ENCODE peak calls at places on chromosomes 3 and 15, in six cellular contexts. One of them, this sample, is unnamed.

GRCh38 chr3:47890037-47890831 is 87.3 kb downstream of the DHX30 start:
- DNase-seq in sigmoid colon: no peak
- DNase-seq in activated CD4-positive, alpha-beta T cell treated with anti-CD3 and anti-CD28 coated beads, Interleukin-2, amount 50 U/mL, for 1 hour: no peak
- DNase-seq in hypothalamus: no peak
- DNase-seq in smooth muscle cell of the brain vasculature: no peak
- DNase-seq in AG10803: no peak
- DNase-seq in this sample: peak

GRCh38 chr3:123163146-123163545 is 38.6 kb upstream of the SEC22A start:
- DNase-seq in sigmoid colon: no peak
- DNase-seq in activated CD4-positive, alpha-beta T cell treated with anti-CD3 and anti-CD28 coated beads, Interleukin-2, amount 50 U/mL, for 1 hour: no peak
- DNase-seq in hypothalamus: no peak
- DNase-seq in smooth muscle cell of the brain vasculature: no peak
- DNase-seq in AG10803: no peak
- DNase-seq in this sample: no peak

GRCh38 chr3:159458010-159458409 is 530.6 kb upstream of the IL12A start:
- DNase-seq in sigmoid colon: no peak
- DNase-seq in activated CD4-positive, alpha-beta T cell treated with anti-CD3 and anti-CD28 coated beads, Interleukin-2, amount 50 U/mL, for 1 hour: no peak
- DNase-seq in hypothalamus: no peak
- DNase-seq in smooth muscle cell of the brain vasculature: peak
- DNase-seq in AG10803: peak
- DNase-seq in this sample: no peak

GRCh38 chr3:159169828-159170227 is 368.0 kb downstream of the MFSD1 start:
- DNase-seq in sigmoid colon: no peak
- DNase-seq in activated CD4-positive, alpha-beta T cell treated with anti-CD3 and anti-CD28 coated beads, Interleukin-2, amount 50 U/mL, for 1 hour: no peak
- DNase-seq in hypothalamus: no peak
- DNase-seq in smooth muscle cell of the brain vasculature: peak
- DNase-seq in AG10803: peak
- DNase-seq in this sample: no peak

GRCh38 chr3:184387174-184387714 is 7.4 kb downstream of the CHRD start:
- DNase-seq in sigmoid colon: no peak
- DNase-seq in activated CD4-positive, alpha-beta T cell treated with anti-CD3 and anti-CD28 coated beads, Interleukin-2, amount 50 U/mL, for 1 hour: no peak
- DNase-seq in hypothalamus: no peak
- DNase-seq in smooth muscle cell of the brain vasculature: no peak
- DNase-seq in AG10803: no peak
- DNase-seq in this sample: no peak

GRCh38 chr3:30368978-30369377 is 237.4 kb upstream of the TGFBR2 start:
- DNase-seq in sigmoid colon: no peak
- DNase-seq in activated CD4-positive, alpha-beta T cell treated with anti-CD3 and anti-CD28 coated beads, Interleukin-2, amount 50 U/mL, for 1 hour: no peak
- DNase-seq in hypothalamus: no peak
- DNase-seq in smooth muscle cell of the brain vasculature: no peak
- DNase-seq in AG10803: peak
- DNase-seq in this sample: no peak

GRCh38 chr15:58690703-58691102 is 58.8 kb downstream of the ADAM10 start:
- DNase-seq in sigmoid colon: no peak
- DNase-seq in activated CD4-positive, alpha-beta T cell treated with anti-CD3 and anti-CD28 coated beads, Interleukin-2, amount 50 U/mL, for 1 hour: no peak
- DNase-seq in hypothalamus: no peak
- DNase-seq in smooth muscle cell of the brain vasculature: no peak
- DNase-seq in AG10803: no peak
- DNase-seq in this sample: no peak

GRCh38 chr3:71407833-71408232 is 175.7 kb downstream of the FOXP1 start:
- DNase-seq in sigmoid colon: no peak
- DNase-seq in activated CD4-positive, alpha-beta T cell treated with anti-CD3 and anti-CD28 coated beads, Interleukin-2, amount 50 U/mL, for 1 hour: no peak
- DNase-seq in hypothalamus: no peak
- DNase-seq in smooth muscle cell of the brain vasculature: no peak
- DNase-seq in AG10803: no peak
- DNase-seq in this sample: no peak

GRCh38 chr3:38227989-38228388 is 37.6 kb upstream of the SLC22A13 start:
- DNase-seq in sigmoid colon: no peak
- DNase-seq in activated CD4-positive, alpha-beta T cell treated with anti-CD3 and anti-CD28 coated beads, Interleukin-2, amount 50 U/mL, for 1 hour: no peak
- DNase-seq in hypothalamus: no peak
- DNase-seq in smooth muscle cell of the brain vasculature: no peak
- DNase-seq in AG10803: peak
- DNase-seq in this sample: no peak

GRCh38 chr15:45715528-45715927 is 80.7 kb downstream of the SQOR start:
- DNase-seq in sigmoid colon: no peak
- DNase-seq in activated CD4-positive, alpha-beta T cell treated with anti-CD3 and anti-CD28 coated beads, Interleukin-2, amount 50 U/mL, for 1 hour: no peak
- DNase-seq in hypothalamus: no peak
- DNase-seq in smooth muscle cell of the brain vasculature: no peak
- DNase-seq in AG10803: no peak
- DNase-seq in this sample: no peak

GRCh38 chr3:178966299-178967183 is 105.1 kb downstream of the ZMAT3 start:
- DNase-seq in sigmoid colon: no peak
- DNase-seq in activated CD4-positive, alpha-beta T cell treated with anti-CD3 and anti-CD28 coated beads, Interleukin-2, amount 50 U/mL, for 1 hour: no peak
- DNase-seq in hypothalamus: peak
- DNase-seq in smooth muscle cell of the brain vasculature: no peak
- DNase-seq in AG10803: peak
- DNase-seq in this sample: peak

GRCh38 chr15:67840747-67841634 is 1.1 kb upstream of the RNU6-1 start:
- DNase-seq in sigmoid colon: peak
- DNase-seq in activated CD4-positive, alpha-beta T cell treated with anti-CD3 and anti-CD28 coated beads, Interleukin-2, amount 50 U/mL, for 1 hour: no peak
- DNase-seq in hypothalamus: peak
- DNase-seq in smooth muscle cell of the brain vasculature: no peak
- DNase-seq in AG10803: peak
- DNase-seq in this sample: no peak

GRCh38 chr15:55789066-55789660 is 46.2 kb upstream of the PRTG start:
- DNase-seq in sigmoid colon: no peak
- DNase-seq in activated CD4-positive, alpha-beta T cell treated with anti-CD3 and anti-CD28 coated beads, Interleukin-2, amount 50 U/mL, for 1 hour: peak
- DNase-seq in hypothalamus: no peak
- DNase-seq in smooth muscle cell of the brain vasculature: no peak
- DNase-seq in AG10803: no peak
- DNase-seq in this sample: no peak

GRCh38 chr3:177483182-177483967 is 286.1 kb upstream of the TBL1XR1 start:
- DNase-seq in sigmoid colon: no peak
- DNase-seq in activated CD4-positive, alpha-beta T cell treated with anti-CD3 and anti-CD28 coated beads, Interleukin-2, amount 50 U/mL, for 1 hour: no peak
- DNase-seq in hypothalamus: no peak
- DNase-seq in smooth muscle cell of the brain vasculature: no peak
- DNase-seq in AG10803: no peak
- DNase-seq in this sample: no peak

GRCh38 chr15:83955806-83956265 is 279.7 kb upstream of the GOLGA6L4 start:
- DNase-seq in sigmoid colon: no peak
- DNase-seq in activated CD4-positive, alpha-beta T cell treated with anti-CD3 and anti-CD28 coated beads, Interleukin-2, amount 50 U/mL, for 1 hour: no peak
- DNase-seq in hypothalamus: no peak
- DNase-seq in smooth muscle cell of the brain vasculature: no peak
- DNase-seq in AG10803: no peak
- DNase-seq in this sample: no peak

GRCh38 chr3:37856381-37856780 is 5.3 kb upstream of the CTDSPL start:
- DNase-seq in sigmoid colon: no peak
- DNase-seq in activated CD4-positive, alpha-beta T cell treated with anti-CD3 and anti-CD28 coated beads, Interleukin-2, amount 50 U/mL, for 1 hour: no peak
- DNase-seq in hypothalamus: no peak
- DNase-seq in smooth muscle cell of the brain vasculature: no peak
- DNase-seq in AG10803: no peak
- DNase-seq in this sample: no peak

GRCh38 chr3:148582126-148582525 is 115.6 kb upstream of the AGTR1 start:
- DNase-seq in sigmoid colon: no peak
- DNase-seq in activated CD4-positive, alpha-beta T cell treated with anti-CD3 and anti-CD28 coated beads, Interleukin-2, amount 50 U/mL, for 1 hour: no peak
- DNase-seq in hypothalamus: no peak
- DNase-seq in smooth muscle cell of the brain vasculature: no peak
- DNase-seq in AG10803: no peak
- DNase-seq in this sample: no peak

GRCh38 chr15:62453979-62454378 is 288.9 kb upstream of the C2CD4B start:
- DNase-seq in sigmoid colon: peak
- DNase-seq in activated CD4-positive, alpha-beta T cell treated with anti-CD3 and anti-CD28 coated beads, Interleukin-2, amount 50 U/mL, for 1 hour: no peak
- DNase-seq in hypothalamus: no peak
- DNase-seq in smooth muscle cell of the brain vasculature: no peak
- DNase-seq in AG10803: peak
- DNase-seq in this sample: no peak

GRCh38 chr3:171086914-171087313 is 60.4 kb upstream of the SLC2A2 start:
- DNase-seq in sigmoid colon: no peak
- DNase-seq in activated CD4-positive, alpha-beta T cell treated with anti-CD3 and anti-CD28 coated beads, Interleukin-2, amount 50 U/mL, for 1 hour: no peak
- DNase-seq in hypothalamus: no peak
- DNase-seq in smooth muscle cell of the brain vasculature: no peak
- DNase-seq in AG10803: no peak
- DNase-seq in this sample: no peak

GRCh38 chr3:126913524-126913923 is 69.4 kb upstream of the PLXNA1 start:
- DNase-seq in sigmoid colon: no peak
- DNase-seq in activated CD4-positive, alpha-beta T cell treated with anti-CD3 and anti-CD28 coated beads, Interleukin-2, amount 50 U/mL, for 1 hour: no peak
- DNase-seq in hypothalamus: no peak
- DNase-seq in smooth muscle cell of the brain vasculature: no peak
- DNase-seq in AG10803: no peak
- DNase-seq in this sample: no peak

GRCh38 chr3:9507586-9508578 is 45.7 kb downstream of the LHFPL4 start:
- DNase-seq in sigmoid colon: no peak
- DNase-seq in activated CD4-positive, alpha-beta T cell treated with anti-CD3 and anti-CD28 coated beads, Interleukin-2, amount 50 U/mL, for 1 hour: no peak
- DNase-seq in hypothalamus: no peak
- DNase-seq in smooth muscle cell of the brain vasculature: no peak
- DNase-seq in AG10803: no peak
- DNase-seq in this sample: no peak

GRCh38 chr15:52336530-52336929 is 40.9 kb upstream of the MYO5C start:
- DNase-seq in sigmoid colon: no peak
- DNase-seq in activated CD4-positive, alpha-beta T cell treated with anti-CD3 and anti-CD28 coated beads, Interleukin-2, amount 50 U/mL, for 1 hour: no peak
- DNase-seq in hypothalamus: no peak
- DNase-seq in smooth muscle cell of the brain vasculature: no peak
- DNase-seq in AG10803: no peak
- DNase-seq in this sample: no peak

GRCh38 chr3:193928354-193929209 is 207.4 kb upstream of the HES1 start:
- DNase-seq in sigmoid colon: no peak
- DNase-seq in activated CD4-positive, alpha-beta T cell treated with anti-CD3 and anti-CD28 coated beads, Interleukin-2, amount 50 U/mL, for 1 hour: no peak
- DNase-seq in hypothalamus: no peak
- DNase-seq in smooth muscle cell of the brain vasculature: no peak
- DNase-seq in AG10803: no peak
- DNase-seq in this sample: peak

GRCh38 chr3:17412950-17413530 is 329.4 kb downstream of the TBC1D5 start:
- DNase-seq in sigmoid colon: no peak
- DNase-seq in activated CD4-positive, alpha-beta T cell treated with anti-CD3 and anti-CD28 coated beads, Interleukin-2, amount 50 U/mL, for 1 hour: no peak
- DNase-seq in hypothalamus: no peak
- DNase-seq in smooth muscle cell of the brain vasculature: peak
- DNase-seq in AG10803: peak
- DNase-seq in this sample: peak

This sample was measured in globus pallidus.